ENCODE peak calls at places on chromosome 9, in ten cellular contexts. K, P, D, C, Y, R, W, U, J and N are unnamed samples.

GRCh38 chr9:81902601-81903000 is 25.6 kb upstream of the SPATA31D4 start:
- DNase-seq in U (peak), W (no peak), Y (no peak), P (peak), K (no peak), J (no peak), D (no peak), C (no peak), R (no peak), N (no peak)

GRCh38 chr9:136143215-136144001 is 24.7 kb upstream of the TMEM250 start:
- DNase-seq in D (no peak), W (no peak), R (no peak), P (no peak), Y (no peak), K (no peak), J (peak), U (no peak), C (no peak), N (no peak)

GRCh38 chr9:129751841-129752801 is 721 bp downstream of the PTGES start:
- DNase-seq in C (no peak), D (no peak), U (peak), J (peak), P (peak), K (no peak), R (no peak), W (no peak), Y (no peak), N (no peak)

GRCh38 chr9:132602207-132602606 is 19.8 kb downstream of the BARHL1 start:
- DNase-seq in D (no peak), K (peak), W (no peak), J (no peak), C (no peak), P (no peak), Y (no peak), R (no peak), U (no peak), N (no peak)

GRCh38 chr9:77892171-77892570 is 139.4 kb downstream of the GNAQ start:
- DNase-seq in D (no peak), R (no peak), Y (no peak), W (no peak), J (no peak), P (no peak), U (no peak), K (no peak), C (no peak), N (no peak)

GRCh38 chr9:15146121-15146820 is 160.7 kb downstream of the TTC39B start:
- DNase-seq in C (no peak), J (no peak), D (no peak), Y (no peak), U (no peak), R (no peak), W (no peak), P (no peak), K (no peak), N (no peak)

GRCh38 chr9:112288029-112288428 is 45.4 kb downstream of the PTBP3 start:
- DNase-seq in R (no peak), Y (no peak), U (peak), D (no peak), W (no peak), J (no peak), C (no peak), K (no peak), P (no peak), N (no peak)

GRCh38 chr9:120851386-120851922 is 8.7 kb upstream of the PSMD5 start:
- DNase-seq in U (no peak), C (no peak), R (no peak), J (no peak), W (no peak), D (no peak), Y (no peak), P (no peak), K (no peak), N (no peak)

GRCh38 chr9:111566234-111566633 is 33.2 kb downstream of the PTGR1 start:
- DNase-seq in Y (no peak), U (no peak), K (no peak), R (no peak), P (no peak), J (no peak), W (no peak), C (no peak), D (no peak), N (peak)

GRCh38 chr9:78428640-78429039 is 131.7 kb downstream of the PSAT1 start:
- DNase-seq in J (no peak), R (no peak), P (no peak), Y (no peak), K (no peak), W (no peak), D (no peak), U (no peak), C (no peak), N (no peak)

GRCh38 chr9:109704546-109704945 is 75.5 kb upstream of the PALM2AKAP2 start:
- DNase-seq in J (no peak), W (no peak), Y (no peak), C (no peak), P (no peak), R (no peak), U (no peak), D (no peak), K (no peak), N (no peak)

GRCh38 chr9:123763910-123764588 is 165.9 kb downstream of the DENND1A start:
- DNase-seq in D (no peak), R (no peak), U (peak), K (no peak), W (no peak), Y (no peak), C (no peak), P (no peak), J (no peak), N (no peak)

GRCh38 chr9:2307480-2307879 is 292.3 kb downstream of the SMARCA2 start:
- DNase-seq in C (no peak), P (no peak), R (no peak), Y (no peak), U (peak), W (no peak), K (peak), D (no peak), J (no peak), N (no peak)

GRCh38 chr9:98380065-98380681 is 124.7 kb upstream of the TBC1D2 start:
- DNase-seq in U (no peak), W (no peak), D (no peak), P (no peak), R (no peak), K (no peak), J (peak), Y (no peak), C (peak), N (no peak)

GRCh38 chr9:72480931-72481330 is 40.5 kb upstream of the TMC1 start:
- DNase-seq in R (no peak), D (no peak), P (no peak), J (no peak), C (no peak), Y (no peak), U (no peak), K (no peak), W (no peak), N (no peak)

GRCh38 chr9:26856413-26857032 is 36.1 kb downstream of the CAAP1 start:
- DNase-seq in P (peak), U (peak), J (no peak), K (no peak), R (no peak), D (no peak), W (peak), Y (no peak), C (no peak), N (no peak)

GRCh38 chr9:95025213-95026170 is 292.0 kb downstream of the FANCC start:
- DNase-seq in J (peak), U (peak), K (peak), R (peak), W (no peak), D (no peak), P (no peak), C (peak), Y (no peak), N (peak)
- TF ChIP-seq CTCF in J (peak), U (no peak), K (peak), R (peak), W (peak), D (no peak), P (no peak), C (no peak), Y (no peak), N (peak)

DNA sequence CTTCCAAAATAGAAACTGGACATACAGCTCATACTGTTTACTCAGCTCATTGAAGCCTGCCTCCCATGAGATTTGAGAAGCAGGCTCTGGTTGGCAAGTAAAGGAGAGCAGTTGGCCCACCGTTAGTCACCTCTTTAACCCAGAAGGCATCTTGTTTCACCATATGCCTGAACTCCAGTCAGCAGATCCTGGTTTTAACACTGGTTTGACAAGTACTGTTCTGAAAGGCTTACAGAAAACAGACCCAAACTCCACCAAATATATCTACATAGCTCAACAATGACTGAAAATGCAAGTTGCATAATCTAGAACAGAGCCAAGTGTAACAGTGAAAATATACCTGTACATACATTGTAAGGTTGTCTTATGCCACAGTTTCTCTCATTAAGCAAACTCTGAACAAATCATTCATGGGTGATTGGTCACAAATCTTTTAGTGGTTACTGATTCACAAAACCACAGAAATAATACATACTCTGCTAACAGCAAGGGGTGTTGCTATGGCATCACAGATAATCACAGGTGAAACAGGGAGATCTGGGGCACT is 198.8 kb downstream of the BNC2 start:
- DNase-seq in U (peak), P (peak), Y (no peak), J (no peak), K (peak), W (no peak), D (no peak), C (no peak), R (no peak), N (peak)
- H3K27ac ChIP-seq in U (peak), P (no peak), Y (no peak), J (no peak), K (no peak), W (no peak), D (no peak), C (no peak), R (no peak), N (peak)

GRCh38 chr9:73553295-73553694 is 401.6 kb downstream of the ANXA1 start:
- DNase-seq in P (no peak), W (no peak), K (no peak), Y (no peak), C (no peak), U (no peak), J (no peak), D (no peak), R (no peak), N (no peak)
- TF ChIP-seq CTCF in P (no peak), W (no peak), K (no peak), Y (no peak), C (no peak), U (no peak), J (no peak), D (no peak), R (no peak), N (no peak)

GRCh38 chr9:114909657-114910056 is 20.7 kb downstream of the TNFSF8 start:
- DNase-seq in W (no peak), D (no peak), U (no peak), Y (no peak), C (no peak), K (no peak), R (no peak), P (no peak), J (no peak), N (no peak)
- H3K27ac ChIP-seq in W (no peak), D (no peak), U (no peak), Y (no peak), C (no peak), K (no peak), R (no peak), P (no peak), J (no peak), N (no peak)

DNA sequence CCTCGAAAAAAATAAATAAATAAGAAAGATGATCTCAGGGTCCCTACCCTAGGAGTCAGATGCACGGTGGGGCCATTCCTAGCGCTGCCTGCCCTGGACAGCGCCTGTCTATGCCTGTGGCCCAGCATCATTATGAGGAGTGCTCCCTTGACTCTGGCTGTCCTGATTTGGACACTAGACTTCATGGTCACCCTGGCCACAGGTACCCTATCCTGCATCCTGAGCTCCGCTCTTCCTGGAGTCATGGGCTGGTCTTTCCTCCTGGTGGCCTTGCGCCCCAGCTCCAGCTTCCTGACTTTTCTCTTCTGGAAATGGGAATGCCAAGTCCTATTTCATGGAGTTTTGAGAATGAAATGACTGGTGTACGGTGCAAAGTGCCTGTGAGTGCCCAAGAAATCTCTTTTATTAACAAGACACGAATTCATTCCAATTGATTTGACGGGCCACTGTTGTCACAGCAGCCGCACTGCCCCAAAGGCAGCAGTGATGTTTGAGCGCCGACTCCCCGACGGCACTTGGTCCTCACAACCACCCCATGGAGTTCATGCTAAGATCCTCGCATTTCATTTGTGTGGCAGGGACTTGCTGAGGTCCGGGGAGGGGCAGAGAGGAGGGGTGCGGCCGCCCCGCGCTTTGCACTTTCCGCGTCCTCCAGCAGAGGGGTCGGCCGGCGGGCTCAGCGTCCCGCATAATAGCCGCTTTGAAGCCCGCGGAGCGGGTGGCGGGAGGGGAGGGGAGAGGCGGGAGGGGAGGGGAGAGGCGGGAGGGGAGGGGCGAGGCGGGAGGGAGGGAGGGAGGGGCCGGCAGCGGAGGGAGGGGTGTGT is 453 bp upstream of the AIF1L start:
- DNase-seq in D (peak), R (no peak), U (no peak), C (no peak), Y (no peak), J (no peak), W (no peak), P (peak), K (no peak), N (no peak)
- TF ChIP-seq CTCF in D (no peak), R (no peak), U (no peak), C (no peak), Y (no peak), J (no peak), W (no peak), P (no peak), K (peak), N (no peak)

DNA sequence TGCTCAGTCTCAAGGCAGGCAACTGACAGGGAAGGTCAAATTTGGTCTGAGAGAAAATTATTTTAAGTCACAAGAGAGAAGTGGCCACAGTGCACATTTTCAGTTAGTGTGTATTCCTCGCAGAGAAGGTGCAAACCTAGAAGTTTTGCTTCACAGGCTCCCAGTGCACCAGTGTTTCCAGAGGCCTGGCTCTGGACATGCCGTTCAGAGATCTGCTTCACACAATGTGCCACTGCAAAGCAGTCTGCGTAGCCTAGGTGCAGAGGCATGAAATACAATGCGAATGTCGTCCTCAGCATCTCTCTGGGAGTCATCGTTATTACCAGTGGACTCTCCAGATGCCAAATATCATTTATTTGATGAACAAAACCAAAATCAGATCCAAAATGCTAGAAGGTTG is 147.8 kb downstream of the MAPKAP1 start:
- DNase-seq in J (no peak), R (no peak), D (no peak), Y (no peak), C (no peak), W (no peak), K (no peak), U (no peak), P (no peak), N (no peak)
- H3K27ac ChIP-seq in J (no peak), R (no peak), D (no peak), Y (no peak), C (no peak), W (no peak), K (no peak), U (no peak), P (no peak), N (no peak)

GRCh38 chr9:125260564-125260963 is 1.1 kb upstream of the GAPVD1 start:
- DNase-seq in J (no peak), C (no peak), Y (no peak), U (no peak), P (no peak), W (no peak), K (no peak), D (no peak), R (no peak), N (no peak)

GRCh38 chr9:125258160-125258559 is 3.5 kb upstream of the GAPVD1 start:
- DNase-seq in J (no peak), R (no peak), K (no peak), P (no peak), D (no peak), C (no peak), Y (no peak), W (no peak), U (no peak), N (no peak)

GRCh38 chr9:125258832-125259534 is 2.6 kb upstream of the GAPVD1 start:
- DNase-seq in D (no peak), W (no peak), J (no peak), U (no peak), P (no peak), C (no peak), Y (no peak), K (no peak), R (peak), N (no peak)

GRCh38 chr9:125254231-125254630 is 7.4 kb upstream of the GAPVD1 start:
- DNase-seq in J (no peak), C (no peak), K (no peak), R (no peak), Y (no peak), D (no peak), W (no peak), U (no peak), P (no peak), N (no peak)

GRCh38 chr9:125255781-125256391 is 5.7 kb upstream of the GAPVD1 start:
- DNase-seq in P (no peak), K (no peak), R (no peak), U (no peak), D (no peak), Y (no peak), W (no peak), J (no peak), C (no peak), N (no peak)
- TF ChIP-seq CTCF in P (peak), K (peak), R (no peak), U (peak), D (no peak), Y (no peak), W (peak), J (peak), C (no peak), N (no peak)